ENCODE peak calls at places on chromosomes 16 and 17, in nine cellular contexts. C, T, W, K, Q, A, N, F and H are unnamed samples.
A peak's percentile ranks its signal among the peaks of the same experiment; 100 is the strongest.

GRCh38 chr17:2214047-2214717 is 89.4 kb downstream of the SMG6 start:
- DNase-seq in F (no peak), T (no peak), K (no peak), N (peak; percentile 43), Q (no peak), C (no peak), W (peak; percentile 61), A (no peak), H (peak; percentile 86)

GRCh38 chr17:17994271-17994670 is 21.6 kb downstream of the DRC3 start:
- DNase-seq in C (peak; percentile 43), N (peak; percentile 82), K (peak; percentile 15), A (peak; percentile 58), T (no peak), W (peak; percentile 31), Q (peak; percentile 91), F (no peak), H (no peak)

GRCh38 chr17:10803830-10804498 is at the start of gene TMEM238L:
- DNase-seq in F (no peak), Q (no peak), T (peak; percentile 92), C (peak; percentile 91), K (no peak), N (no peak), A (no peak), W (peak; percentile 22), H (no peak)

GRCh38 chr17:62701706-62702085 is 74.2 kb downstream of the MRC2 start:
- DNase-seq in Q (no peak), A (no peak), N (no peak), C (no peak), F (no peak), K (no peak), W (no peak), T (no peak), H (no peak)

GRCh38 chr16:84788968-84789371 is 30.8 kb upstream of the CRISPLD2 start:
- DNase-seq in C (no peak), N (no peak), A (no peak), K (no peak), Q (no peak), T (no peak), F (no peak), W (no peak), H (no peak)

GRCh38 chr17:46833840-46834208 is 15.3 kb upstream of the WNT3 start:
- DNase-seq in W (no peak), Q (no peak), T (no peak), K (no peak), N (no peak), C (no peak), F (no peak), A (no peak), H (no peak)

GRCh38 chr17:33285413-33285812 is 7.7 kb downstream of the ASIC2 start:
- DNase-seq in C (no peak), F (no peak), T (peak; percentile 35), A (no peak), K (no peak), Q (no peak), N (no peak), W (no peak), H (no peak)

GRCh38 chr16:19837331-19837943 is 47.2 kb downstream of the GPRC5B start:
- DNase-seq in A (no peak), Q (no peak), N (peak; percentile 80), W (no peak), T (no peak), F (no peak), K (no peak), C (no peak), H (no peak)

GRCh38 chr16:3904875-3905274 is 24.4 kb upstream of the CREBBP start:
- DNase-seq in K (no peak), F (no peak), Q (no peak), N (no peak), A (no peak), T (no peak), C (no peak), W (no peak), H (no peak)

GRCh38 chr16:66298571-66299120 is 67.8 kb upstream of the CDH5 start:
- DNase-seq in W (no peak), Q (no peak), F (no peak), N (no peak), K (no peak), T (no peak), C (no peak), A (no peak), H (no peak)

GRCh38 chr16:59540621-59541020 is 806.5 kb upstream of the GOT2 start:
- DNase-seq in F (no peak), K (no peak), T (no peak), Q (no peak), A (no peak), C (no peak), W (no peak), N (no peak), H (no peak)

GRCh38 chr16:15857779-15858560 is 1.1 kb upstream of the MYH11 start:
- DNase-seq in W (peak; percentile 35), T (peak; percentile 26), A (no peak), F (peak; percentile 12), K (no peak), Q (peak; percentile 86), C (peak; percentile 27), N (peak; percentile 73), H (peak; percentile 86)

GRCh38 chr17:34301986-34302385 is 16.4 kb downstream of the CCL11 start:
- DNase-seq in C (no peak), K (no peak), T (no peak), F (no peak), W (no peak), A (no peak), N (no peak), Q (no peak), H (no peak)

DNA sequence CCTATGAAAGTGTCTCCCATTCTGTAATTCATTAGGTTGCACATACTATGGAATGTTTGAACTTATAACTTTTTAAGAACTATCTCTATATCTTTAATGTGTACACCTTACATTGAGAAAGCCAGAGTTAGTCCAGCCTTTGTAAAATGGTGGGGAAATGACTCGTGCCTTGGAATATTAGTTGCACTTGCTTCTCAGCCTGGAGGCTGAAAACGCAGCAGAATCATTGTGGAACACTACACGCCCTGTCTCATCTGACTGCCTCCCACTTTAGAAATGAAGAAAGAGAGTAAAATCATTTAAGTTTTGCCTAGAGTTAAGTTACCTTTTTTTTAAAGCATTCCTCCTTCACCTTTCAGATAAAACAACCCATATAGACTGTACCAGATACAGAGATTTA is 90.7 kb upstream of the WSB1 start:
- DNase-seq in N (no peak), C (no peak), W (no peak), T (no peak), F (no peak), Q (no peak), A (no peak), K (no peak), H (no peak)
- H3K4me3 ChIP-seq in N (no peak overlapping the region), C (no peak overlapping the region), W (no peak overlapping the region), T (no peak overlapping the region), F (no peak overlapping the region), Q (no peak overlapping the region), A (no peak overlapping the region), K (no peak overlapping the region), H (no peak overlapping the region)

DNA sequence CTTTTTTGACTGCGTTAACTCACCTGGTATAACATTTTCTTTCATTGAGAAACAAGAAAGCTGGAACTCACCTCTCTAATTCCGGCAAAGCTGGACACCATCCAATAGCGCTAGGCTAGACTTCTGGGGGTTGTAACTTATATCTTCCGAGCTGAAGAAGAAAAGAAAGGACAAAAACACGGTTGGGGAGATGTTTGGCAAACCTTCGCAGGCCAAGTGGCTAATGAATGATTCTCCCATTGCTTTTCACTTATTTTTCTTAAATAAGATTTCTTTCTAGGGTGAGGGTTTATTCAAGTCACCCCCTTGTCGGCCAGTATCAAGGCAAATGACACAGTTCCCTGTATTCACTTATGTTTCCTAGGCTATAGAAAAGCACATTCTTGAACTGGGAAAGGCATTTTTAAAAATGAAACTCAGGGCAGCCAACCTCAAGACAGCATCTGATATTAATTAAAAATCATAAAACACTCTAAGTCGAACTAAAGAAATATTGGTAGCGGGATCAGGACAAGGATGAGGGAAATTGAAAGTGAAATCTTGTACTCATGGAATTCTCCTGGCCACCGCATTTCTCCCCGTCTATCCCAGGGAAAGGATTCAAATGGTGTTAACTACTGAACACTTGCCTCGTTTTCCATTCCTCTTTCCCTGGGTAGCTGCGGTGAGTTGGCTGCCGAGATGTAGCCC is 95.9 kb upstream of the ZFHX3 start:
- DNase-seq in C (no peak), T (no peak), F (no peak), A (no peak), N (no peak), W (no peak), K (no peak), Q (no peak), H (no peak)
- H3K27ac ChIP-seq in C (peak overlapping the region; percentile 50), T (no peak overlapping the region), F (no peak overlapping the region), A (no peak overlapping the region), N (no peak overlapping the region), W (peak overlapping the region; percentile 76), K (no peak overlapping the region), Q (no peak overlapping the region), H (peak overlapping the region; percentile 89)

DNA sequence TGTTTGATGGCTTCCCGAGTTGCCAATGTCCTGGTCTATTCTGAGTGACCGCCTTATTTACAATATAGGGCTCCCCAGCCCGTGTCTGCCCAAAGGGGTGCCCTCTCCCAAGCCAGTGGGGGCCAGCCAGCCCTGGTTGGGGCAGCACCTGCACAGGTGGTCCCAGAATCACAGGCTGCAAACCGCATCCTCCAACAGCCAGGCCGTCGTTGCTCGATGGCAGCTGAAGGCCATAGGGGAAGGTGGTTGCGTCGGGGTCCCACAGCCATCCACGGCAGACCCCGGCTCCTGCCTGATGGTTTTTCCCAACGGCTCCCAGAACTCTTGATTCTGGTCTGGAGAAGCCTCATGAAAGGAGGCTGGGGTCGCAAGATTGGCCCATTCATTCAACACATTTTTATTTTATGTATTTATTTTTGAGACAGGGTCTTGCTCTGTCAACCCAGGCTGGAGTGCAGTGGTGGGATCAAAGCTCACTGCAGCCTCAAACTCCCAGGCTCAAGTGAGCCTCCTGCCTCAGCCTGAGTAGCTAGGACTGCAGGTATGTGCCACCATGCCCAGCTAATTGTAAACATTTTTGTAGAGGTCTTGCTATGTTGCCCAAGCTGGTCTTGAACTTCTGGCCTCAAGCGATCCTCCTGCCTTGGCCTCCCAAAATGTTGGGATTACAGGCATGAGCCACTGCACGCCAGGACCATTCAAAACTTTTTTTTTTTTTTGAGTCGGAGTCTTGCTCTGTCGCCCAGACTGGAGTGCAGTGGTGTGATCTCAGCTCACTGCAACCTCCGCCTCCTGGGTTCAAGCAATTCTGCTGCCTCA is 79.0 kb upstream of the TOB1 start:
- DNase-seq in F (peak; percentile 8), K (no peak), A (no peak), N (no peak), C (no peak), Q (peak; percentile 37), W (no peak), T (no peak), H (no peak)
- H3K4me3 ChIP-seq in F (no peak overlapping the region), K (peak overlapping the region; percentile 52), A (no peak overlapping the region), N (peak overlapping the region; percentile 46), C (peak overlapping the region; percentile 38), Q (peak overlapping the region; percentile 55), W (peak overlapping the region; percentile 73), T (peak overlapping the region; percentile 42), H (peak overlapping the region; percentile 66)

DNA sequence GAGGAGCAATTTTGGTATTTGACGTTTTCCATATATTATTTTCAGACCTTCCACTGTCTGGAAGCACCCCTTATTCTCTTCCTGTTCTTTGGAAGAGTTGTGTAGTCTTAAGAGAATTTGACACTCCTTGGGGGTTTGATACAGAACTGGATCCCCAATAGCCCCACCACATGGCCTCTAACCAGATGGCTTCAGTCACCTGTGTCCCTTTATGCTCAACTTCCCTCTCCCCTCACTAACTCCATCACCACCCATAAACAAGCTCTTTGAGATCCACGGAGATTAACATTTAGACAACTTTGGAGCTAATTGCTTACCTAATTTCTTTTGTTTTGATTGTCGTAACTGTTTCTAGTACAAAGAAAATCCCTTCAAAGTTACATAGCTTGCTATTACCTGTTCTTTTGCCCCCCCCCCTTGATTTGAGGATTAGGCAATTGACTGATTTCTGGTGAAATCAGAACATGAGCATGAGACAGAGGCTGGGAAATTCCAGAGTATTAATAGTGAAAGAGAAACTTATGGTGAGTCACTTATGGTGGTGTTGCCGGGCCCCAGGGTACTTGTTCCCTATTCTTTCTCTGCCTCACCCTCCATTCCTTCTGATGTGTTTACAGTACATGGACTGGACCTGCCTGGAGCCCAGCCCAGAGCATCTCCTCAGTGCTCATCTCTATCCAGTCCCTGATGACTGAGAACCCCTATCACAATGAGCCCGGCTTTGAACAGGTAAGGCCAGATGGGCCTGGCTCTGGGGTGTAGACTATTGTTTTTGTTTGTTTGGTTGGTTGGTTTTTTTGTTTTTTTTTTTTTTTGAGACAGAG is 7.5 kb downstream of the UBE2Z start:
- DNase-seq in N (no peak), T (no peak), Q (no peak), K (no peak), W (no peak), F (no peak), A (no peak), C (peak; percentile 31), H (no peak)
- H3K27ac ChIP-seq in N (no peak overlapping the region), T (peak overlapping the region; percentile 58), Q (no peak overlapping the region), K (no peak overlapping the region), W (no peak overlapping the region), F (no peak overlapping the region), A (no peak overlapping the region), C (peak overlapping the region; percentile 74), H (peak overlapping the region; percentile 28)